ENCODE peak calls at places on chromosomes 1 and 21, in six cellular contexts. E, G, W, C, M and S are unnamed samples.

GRCh38 chr1:183580281-183580682 is 10.0 kb downstream of the NCF2 start:
- DNase-seq in G (no peak), E (peak; percentile 50), W (no peak), C (no peak), M (peak; percentile 44), S (no peak)

GRCh38 chr1:174871886-174872285 is 127.9 kb upstream of the CACYBP start:
- DNase-seq in G (no peak), W (no peak), E (no peak), C (no peak), M (no peak), S (peak; percentile 64)

GRCh38 chr1:15941044-15941840 is 34.7 kb downstream of the ZBTB17 start:
- DNase-seq in C (no peak), E (no peak), W (no peak), M (no peak), G (no peak), S (no peak)

GRCh38 chr1:2314297-2314802 is 77.0 kb downstream of the MORN1 start:
- DNase-seq in W (no peak), E (peak; percentile 31), C (peak; percentile 72), M (peak; percentile 72), G (peak; percentile 83), S (no peak)

GRCh38 chr1:68542586-68542985 is 45.7 kb upstream of the DEPDC1 start:
- DNase-seq in C (peak; percentile 10), W (no peak), M (no peak), E (peak; percentile 36), G (no peak), S (peak; percentile 47)

GRCh38 chr1:119878171-119878570 is 18.1 kb downstream of the ADAM30 start:
- DNase-seq in E (no peak), G (no peak), C (no peak), W (no peak), M (no peak), S (no peak)

GRCh38 chr1:86370627-86371026 is 25.5 kb downstream of the ODF2L start:
- DNase-seq in C (peak; percentile 66), W (no peak), G (no peak), M (no peak), E (no peak), S (peak; percentile 9)

GRCh38 chr1:101130673-101131072 is 105.1 kb upstream of the DPH5 start:
- DNase-seq in E (no peak), G (no peak), M (no peak), W (no peak), C (peak; percentile 20), S (peak; percentile 16)

GRCh38 chr21:34743831-34744230 is 75.0 kb downstream of the CLIC6 start:
- DNase-seq in E (peak; percentile 85), M (no peak), W (no peak), C (peak; percentile 99), G (peak; percentile 56), S (peak; percentile 94)

GRCh38 chr1:60279798-60280197 is 206.2 kb upstream of the C1orf87 start:
- DNase-seq in G (no peak), E (no peak), W (no peak), C (peak; percentile 64), M (no peak), S (no peak)

GRCh38 chr1:7868085-7868780 is 15.4 kb upstream of the UTS2 start:
- DNase-seq in E (no peak), W (no peak), C (no peak), G (no peak), M (no peak), S (no peak)

GRCh38 chr1:232142403-232143314 is 487.3 kb downstream of the SIPA1L2 start:
- DNase-seq in M (no peak), W (no peak), C (peak; percentile 95), G (no peak), E (peak; percentile 98), S (peak; percentile 94)